ENCODE peak calls at places on chromosomes 7 and 10, in four cellular contexts. K, S, G and C are unnamed samples. For H3K4me1, the result is how much of the 10 kb centered on the place peaks cover.

GRCh38 chr7:98399903-98400537 is 870 bp downstream of the BAIAP2L1 start:
- DNase-seq in S (peak), G (peak), K (peak), C (no peak)

GRCh38 chr7:146654048-146654447 is 537.4 kb downstream of the CNTNAP2 start:
- DNase-seq in K (no peak), S (peak), G (no peak), C (no peak)

GRCh38 chr7:84813376-84813775 is 373.5 kb downstream of the SEMA3D start:
- DNase-seq in G (peak), K (no peak), S (no peak), C (no peak)

GRCh38 chr7:147909712-147910111 is 680.9 kb upstream of the C7orf33 start:
- DNase-seq in G (no peak), S (no peak), K (no peak), C (no peak)

GRCh38 chr10:72173267-72173634 is 42.6 kb upstream of the ANAPC16 start:
- DNase-seq in S (no peak), K (no peak), G (no peak), C (no peak)

GRCh38 chr7:24138366-24138765 is 145.6 kb upstream of the NPY start:
- DNase-seq in K (no peak), G (no peak), S (no peak), C (no peak)

GRCh38 chr7:36762394-36762793 is 38.1 kb upstream of the AOAH start:
- DNase-seq in G (no peak), S (no peak), K (no peak), C (no peak)

GRCh38 chr10:79322616-79323566 is 24.4 kb upstream of the PPIF start:
- DNase-seq in S (no peak), G (peak), K (peak), C (peak)

GRCh38 chr10:114343623-114344306 is 60.5 kb downstream of the AFAP1L2 start:
- DNase-seq in K (no peak), S (no peak), G (no peak), C (no peak)

DNA sequence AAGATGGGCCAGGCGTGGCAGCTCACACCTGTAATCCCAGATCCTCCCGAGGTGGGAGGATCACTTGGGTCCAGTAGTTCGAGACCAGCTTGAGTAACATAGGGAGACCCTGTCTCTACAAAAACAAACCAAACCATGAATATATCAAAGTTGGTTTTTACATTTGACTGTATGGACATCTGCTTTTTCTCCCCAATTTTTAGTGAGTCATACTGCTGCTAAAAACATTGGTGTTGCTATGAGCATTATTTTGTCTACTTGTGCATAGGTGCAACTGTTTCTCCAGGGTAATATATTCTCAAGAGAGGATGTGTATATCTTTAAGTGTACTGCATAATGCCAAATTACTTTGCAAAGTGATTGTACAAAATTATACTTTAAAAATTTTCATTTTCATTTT is 769 bp upstream of the TMEM248 start:
- DNase-seq in S (no peak), G (no peak), K (peak), C (no peak)
- H3K9ac ChIP-seq in S (no peak), G (no peak), K (peak), C (peak)

GRCh38 chr10:98138031-98138430 is 3.6 kb downstream of the R3HCC1L start:
- DNase-seq in K (no peak), S (no peak), G (no peak), C (no peak)
- H3K4me1 ChIP-seq in K (under half), S (under half), G (under half), C (under half)

DNA sequence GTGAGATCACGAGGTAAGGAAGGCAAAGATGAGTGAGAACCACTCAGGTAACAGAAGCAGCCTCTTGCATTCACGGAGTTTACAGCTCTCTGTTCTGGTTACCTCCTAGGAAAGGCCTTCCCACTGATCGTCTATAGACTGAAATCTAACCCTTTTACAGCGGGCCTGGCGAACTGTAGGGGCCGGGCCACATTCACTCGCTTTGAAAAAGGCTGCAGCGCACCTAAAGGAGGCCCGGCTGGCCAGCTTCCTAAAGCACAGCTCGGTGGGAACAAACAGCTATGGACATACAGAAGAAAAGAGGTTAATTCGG is 565 bp downstream of the ATP5MK start:
- DNase-seq in G (peak), S (peak), K (peak), C (peak)
- H3K4me3 ChIP-seq in G (peak), S (peak), K (peak), C (peak)

DNA sequence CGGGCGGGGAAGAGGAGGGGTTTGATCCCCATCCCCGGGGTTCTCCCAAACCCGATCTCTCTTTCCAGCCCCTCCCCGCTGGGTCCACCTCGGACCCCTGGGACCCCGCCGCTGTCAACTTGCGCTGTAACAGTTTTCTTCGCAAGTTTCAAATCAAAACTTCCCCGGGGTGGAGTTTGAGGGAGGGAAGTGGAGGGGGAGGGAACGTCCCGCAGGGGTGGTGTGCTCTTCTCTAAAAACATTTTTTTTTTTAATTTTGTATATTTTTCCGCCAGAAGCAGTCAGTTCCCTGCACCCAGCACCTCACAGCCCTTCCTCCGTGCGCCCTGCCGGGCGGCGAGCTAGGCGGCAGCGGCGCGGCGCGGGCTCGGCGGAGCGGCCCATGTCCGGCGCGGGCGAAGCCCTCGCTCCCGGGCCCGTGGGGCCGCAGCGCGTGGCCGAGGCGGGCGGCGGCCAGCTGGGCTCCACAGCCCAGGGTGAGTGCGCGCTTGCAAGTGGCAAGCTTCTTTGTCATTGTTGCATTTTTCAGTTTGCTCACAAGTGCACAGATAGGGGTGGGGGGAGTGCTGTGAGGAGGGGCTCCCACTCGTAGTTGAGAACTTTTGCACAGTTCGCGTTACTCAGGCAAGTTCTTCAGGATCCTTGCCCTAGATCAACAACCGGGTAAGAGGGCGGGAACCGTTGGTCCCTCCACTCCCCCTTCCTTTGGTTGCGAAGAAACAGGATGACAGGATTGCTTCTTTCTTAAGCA is 933 bp downstream of the MDFIC start:
- DNase-seq in K (peak), G (peak), S (peak), C (peak)
- H3K9ac ChIP-seq in K (peak), G (peak), S (no peak), C (peak)

GRCh38 chr7:129778770-129779601 is 167.5 kb downstream of the NRF1 start:
- DNase-seq in K (peak), G (peak), S (peak), C (peak)
- H3K4me1 ChIP-seq in K (under half), G (under half), S (under half), C (under half)